ENCODE peak calls at places on chromosome 19, in ten cellular contexts. H is endothelial cell of umbilical vein, B is left ventricle myocardium inferior, F is endothelial cell, E is fibroblast of mammary gland, Y is heart left ventricle, O is neural progenitor cell, A is left lung, L is fibroblast of villous mesenchyme, J is psoas muscle. G is an unnamed sample.

GRCh38 chr19:54136864-54137113 is 773 bp upstream of the CNOT3 start:
- DNase-seq in A (no peak), Y (no peak), O (no peak), J (no peak), L (no peak), B (no peak), F (no peak), H (no peak), E (no peak), G (no peak)

GRCh38 chr19:33293255-33294057 is 8.9 kb downstream of the CEBPA start:
- DNase-seq in L (peak; percentile 83), E (peak; percentile 85), H (no peak), J (peak; percentile 46), A (peak; percentile 84), Y (peak; percentile 56), B (no peak), O (no peak), F (no peak), G (no peak)

GRCh38 chr19:40811478-40812341 is 12.7 kb downstream of the EGLN2 start:
- DNase-seq in F (no peak), B (no peak), E (no peak), H (no peak), O (peak; percentile 60), A (peak; percentile 81), Y (no peak), J (no peak), L (no peak), G (no peak)

GRCh38 chr19:13629687-13630357 is 123.5 kb upstream of the CACNA1A start:
- DNase-seq in B (no peak), Y (no peak), E (peak; percentile 92), A (no peak), H (no peak), F (no peak), O (no peak), J (no peak), L (peak; percentile 32), G (no peak)

GRCh38 chr19:57560049-57560491 is 407 bp upstream of the ZNF550 start:
- DNase-seq in F (no peak), B (peak; percentile 51), Y (peak; percentile 64), J (peak; percentile 46), H (no peak), A (no peak), L (peak; percentile 82), E (peak; percentile 81), O (no peak), G (no peak)

GRCh38 chr19:22422220-22422619 is at the start of gene ZNF98:
- DNase-seq in E (no peak), J (peak; percentile 57), B (peak; percentile 38), O (no peak), A (no peak), Y (peak; percentile 65), F (no peak), L (no peak), H (no peak), G (no peak)

GRCh38 chr19:36417752-36418286 is 625 bp downstream of the ZFP82 start:
- DNase-seq in A (no peak), E (no peak), B (no peak), L (no peak), O (peak; percentile 63), F (peak; percentile 6), J (no peak), H (no peak), Y (no peak), G (no peak)

GRCh38 chr19:14381689-14382474 is 638 bp downstream of the ADGRE5 start:
- DNase-seq in F (no peak), L (peak; percentile 60), E (peak; percentile 55), B (peak; percentile 37), J (peak; percentile 44), O (no peak), H (no peak), Y (no peak), A (peak; percentile 84), G (no peak)

GRCh38 chr19:5718579-5719273 is 1.2 kb downstream of the LONP1 start:
- DNase-seq in F (no peak), E (peak; percentile 75), A (no peak), B (no peak), J (no peak), L (peak; percentile 94), O (no peak), Y (no peak), H (peak; percentile 67), G (no peak)

DNA sequence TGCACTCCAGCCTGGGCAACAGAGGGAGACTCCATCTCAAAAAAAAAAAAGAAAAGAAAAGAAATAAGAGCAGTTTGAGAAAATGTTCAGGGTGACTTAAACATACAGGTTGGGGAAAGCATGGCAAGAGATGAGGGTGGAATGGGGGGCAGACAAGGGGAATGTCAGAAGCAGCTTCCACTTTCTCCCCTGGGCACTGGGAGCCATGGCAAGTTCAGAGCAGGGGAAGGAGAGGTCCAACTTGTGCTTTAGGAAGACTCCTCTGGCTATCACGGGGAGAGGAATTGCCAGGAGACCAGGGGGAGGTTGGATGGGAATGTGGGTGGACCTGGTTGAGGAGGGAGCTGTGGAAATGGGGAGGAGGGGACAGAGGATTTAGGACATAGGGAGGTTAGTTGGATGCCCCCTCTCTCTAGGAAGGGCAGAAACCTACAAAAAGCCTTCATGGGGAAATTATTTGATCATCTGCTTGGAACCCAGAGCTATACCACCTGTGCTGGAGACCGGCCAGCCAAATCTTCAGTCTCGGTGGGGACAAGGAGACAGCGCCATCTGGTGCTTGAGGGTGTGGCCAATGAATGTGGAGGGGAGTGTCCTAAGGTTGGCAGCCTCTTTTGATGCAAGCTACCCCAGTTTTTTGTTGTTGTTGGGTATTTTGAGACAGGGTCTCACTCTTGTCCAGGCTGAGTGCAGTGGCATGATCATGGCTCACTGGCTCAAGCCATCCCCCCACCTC is 7.3 kb upstream of the STRN4 start:
- DNase-seq in H (peak; percentile 41), A (peak; percentile 76), J (peak; percentile 40), B (peak; percentile 41), Y (no peak), O (peak; percentile 75), F (peak; percentile 64), L (peak; percentile 24), E (peak; percentile 39), G (peak; percentile 66)
- TF ChIP-seq CTCF in H (peak; percentile 53), A (peak; percentile 16), J (peak; percentile 39), B (peak; percentile 63), Y (peak; percentile 27), O (peak; percentile 60), F (peak; percentile 30), L (peak; percentile 47), E (peak; percentile 44), G (no peak)

GRCh38 chr19:44890366-44891015 is 563 bp upstream of the TOMM40 start:
- DNase-seq in A (peak; percentile 97), H (peak; percentile 100), B (no peak), J (no peak), F (no peak), E (peak; percentile 100), O (no peak), L (peak; percentile 99), Y (peak; percentile 100), G (no peak)
- TF ChIP-seq CTCF in A (no peak), H (no peak), B (no peak), J (no peak), F (no peak), E (no peak), O (no peak), L (no peak), Y (no peak), G (no peak)

GRCh38 chr19:34725400-34725799 is 8.6 kb upstream of the ZNF181 start:
- DNase-seq in E (no peak), O (no peak), B (no peak), A (no peak), Y (no peak), F (no peak), L (no peak), H (no peak), J (no peak), G (no peak)
- TF ChIP-seq CTCF in E (no peak), O (no peak), B (no peak), A (no peak), Y (no peak), F (no peak), L (no peak), H (no peak), J (no peak), G (no peak)

GRCh38 chr19:50795665-50796073 is 5.5 kb downstream of the ACP4 start:
- DNase-seq in F (no peak), B (no peak), E (peak; percentile 6), O (no peak), J (no peak), L (no peak), A (no peak), H (no peak), Y (no peak), G (no peak)

GRCh38 chr19:50792852-50793250 is 2.6 kb downstream of the ACP4 start:
- DNase-seq in B (no peak), H (no peak), L (no peak), A (no peak), F (no peak), J (no peak), Y (no peak), O (no peak), E (no peak), G (no peak)

GRCh38 chr19:50793558-50794065 is 3.4 kb downstream of the ACP4 start:
- DNase-seq in J (no peak), Y (no peak), B (no peak), A (no peak), L (no peak), O (no peak), E (no peak), F (no peak), H (no peak), G (no peak)

GRCh38 chr19:50794778-50795664 is 4.8 kb downstream of the ACP4 start:
- DNase-seq in H (no peak), E (peak; percentile 16), B (no peak), O (no peak), J (no peak), A (no peak), L (no peak), Y (no peak), F (no peak), G (no peak)

DNA sequence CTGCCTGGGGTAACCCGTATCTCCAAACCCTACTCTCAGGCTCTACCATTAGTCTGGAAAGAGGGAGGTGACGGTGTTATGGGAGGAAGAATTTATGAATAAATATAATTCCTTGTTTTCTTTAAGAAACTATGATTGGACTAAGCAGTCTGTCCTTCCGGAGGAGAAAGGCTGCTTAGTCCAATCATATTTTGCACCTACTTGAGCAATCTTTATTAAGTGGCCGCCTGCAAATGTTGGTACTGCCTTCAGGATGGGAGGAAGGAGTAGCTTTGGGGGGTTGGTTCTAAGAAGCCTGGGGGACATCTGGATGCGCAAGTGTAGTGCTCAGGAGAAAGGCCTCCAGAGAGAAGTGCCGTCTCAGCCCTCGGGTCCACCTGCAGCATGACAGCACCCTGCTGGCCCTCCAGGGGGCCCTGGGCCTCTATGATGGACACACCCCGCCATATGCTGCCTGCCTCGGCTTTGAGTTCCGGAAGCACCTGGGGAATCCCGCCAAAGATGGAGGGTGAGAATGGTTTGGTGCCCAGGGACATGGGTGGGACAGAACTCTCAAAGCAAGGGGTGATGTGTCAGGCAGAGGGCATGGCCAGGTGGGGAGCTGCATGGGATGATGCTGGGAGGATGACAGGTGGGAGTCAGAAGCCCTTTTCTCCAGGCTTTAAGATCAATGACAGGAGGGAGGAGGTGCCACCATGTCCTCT is 4.0 kb downstream of the ACP4 start:
- DNase-seq in B (no peak), L (no peak), F (no peak), H (no peak), O (no peak), A (no peak), E (peak; percentile 27), Y (no peak), J (no peak), G (no peak)
- TF ChIP-seq CTCF in B (no peak), L (no peak), F (no peak), H (peak; percentile 10), O (no peak), A (no peak), E (no peak), Y (no peak), J (no peak), G (no peak)

GRCh38 chr19:42199440-42200115 is 17.9 kb downstream of the DEDD2 start:
- DNase-seq in E (no peak), Y (peak; percentile 79), L (no peak), B (peak; percentile 35), J (peak; percentile 43), O (no peak), F (no peak), A (peak; percentile 93), H (no peak), G (no peak)
- TF ChIP-seq CTCF in E (no peak), Y (no peak), L (no peak), B (no peak), J (no peak), O (no peak), F (no peak), A (no peak), H (no peak), G (no peak)